ENCODE peak calls at places on chromosomes 1 and 21, in seven cellular contexts. One of them, this sample, is unnamed.

GRCh38 chr1:77303387-77303786 is 21.6 kb downstream of the AK5 start:
- DNase-seq in left kidney: no peak
- DNase-seq in stimulated activated CD4-positive, alpha-beta T cell treated with anti-CD3 and anti-CD28 coated beads, Interleukin-2, amount 100 ng/mL, for 48 hours: no peak
- DNase-seq in hepatocyte: no peak
- DNase-seq in GM03348: no peak
- DNase-seq in stimulated activated effector memory CD8-positive, alpha-beta T cell treated with anti-CD3 and anti-CD28 coated beads, Interleukin-12 subunit alpha, Interleukin-12 subunit beta, amount 100 ng/mL, for 72 hours: no peak
- DNase-seq in EH: no peak
- DNase-seq in this sample: no peak

GRCh38 chr21:32717851-32718316 is 9.9 kb downstream of the SYNJ1 start:
- DNase-seq in stimulated activated CD4-positive, alpha-beta T cell treated with anti-CD3 and anti-CD28 coated beads, Interleukin-2, amount 100 ng/mL, for 48 hours: no peak
- DNase-seq in GM03348: no peak
- DNase-seq in stimulated activated effector memory CD8-positive, alpha-beta T cell treated with anti-CD3 and anti-CD28 coated beads, Interleukin-12 subunit alpha, Interleukin-12 subunit beta, amount 100 ng/mL, for 72 hours: no peak
- DNase-seq in hepatocyte: no peak
- DNase-seq in left kidney: no peak
- DNase-seq in EH: peak
- DNase-seq in this sample: no peak

GRCh38 chr1:225711236-225711937 is 58.5 kb upstream of the ENAH start:
- DNase-seq in stimulated activated CD4-positive, alpha-beta T cell treated with anti-CD3 and anti-CD28 coated beads, Interleukin-2, amount 100 ng/mL, for 48 hours: no peak
- DNase-seq in stimulated activated effector memory CD8-positive, alpha-beta T cell treated with anti-CD3 and anti-CD28 coated beads, Interleukin-12 subunit alpha, Interleukin-12 subunit beta, amount 100 ng/mL, for 72 hours: no peak
- DNase-seq in left kidney: no peak
- DNase-seq in EH: peak
- DNase-seq in GM03348: no peak
- DNase-seq in hepatocyte: peak
- DNase-seq in this sample: no peak

GRCh38 chr1:198929961-198930599 is 291.2 kb downstream of the PTPRC start:
- DNase-seq in stimulated activated effector memory CD8-positive, alpha-beta T cell treated with anti-CD3 and anti-CD28 coated beads, Interleukin-12 subunit alpha, Interleukin-12 subunit beta, amount 100 ng/mL, for 72 hours: no peak
- DNase-seq in hepatocyte: peak
- DNase-seq in EH: peak
- DNase-seq in GM03348: no peak
- DNase-seq in stimulated activated CD4-positive, alpha-beta T cell treated with anti-CD3 and anti-CD28 coated beads, Interleukin-2, amount 100 ng/mL, for 48 hours: no peak
- DNase-seq in left kidney: peak
- DNase-seq in this sample: no peak

GRCh38 chr1:227437495-227438008 is 119.3 kb upstream of the CDC42BPA start:
- DNase-seq in GM03348: peak
- DNase-seq in EH: peak
- DNase-seq in stimulated activated CD4-positive, alpha-beta T cell treated with anti-CD3 and anti-CD28 coated beads, Interleukin-2, amount 100 ng/mL, for 48 hours: no peak
- DNase-seq in stimulated activated effector memory CD8-positive, alpha-beta T cell treated with anti-CD3 and anti-CD28 coated beads, Interleukin-12 subunit alpha, Interleukin-12 subunit beta, amount 100 ng/mL, for 72 hours: no peak
- DNase-seq in hepatocyte: peak
- DNase-seq in left kidney: peak
- DNase-seq in this sample: no peak

GRCh38 chr21:28104346-28104745 is 888.3 kb downstream of the LTN1 start:
- DNase-seq in EH: no peak
- DNase-seq in hepatocyte: no peak
- DNase-seq in stimulated activated effector memory CD8-positive, alpha-beta T cell treated with anti-CD3 and anti-CD28 coated beads, Interleukin-12 subunit alpha, Interleukin-12 subunit beta, amount 100 ng/mL, for 72 hours: no peak
- DNase-seq in GM03348: no peak
- DNase-seq in left kidney: peak
- DNase-seq in stimulated activated CD4-positive, alpha-beta T cell treated with anti-CD3 and anti-CD28 coated beads, Interleukin-2, amount 100 ng/mL, for 48 hours: no peak
- DNase-seq in this sample: no peak

GRCh38 chr21:21002137-21002536 is 3.9 kb downstream of the NCAM2 start:
- DNase-seq in GM03348: no peak
- DNase-seq in stimulated activated effector memory CD8-positive, alpha-beta T cell treated with anti-CD3 and anti-CD28 coated beads, Interleukin-12 subunit alpha, Interleukin-12 subunit beta, amount 100 ng/mL, for 72 hours: no peak
- DNase-seq in stimulated activated CD4-positive, alpha-beta T cell treated with anti-CD3 and anti-CD28 coated beads, Interleukin-2, amount 100 ng/mL, for 48 hours: no peak
- DNase-seq in left kidney: no peak
- DNase-seq in EH: no peak
- DNase-seq in hepatocyte: no peak
- DNase-seq in this sample: no peak

GRCh38 chr1:206538086-206538781 is 30.9 kb downstream of the RASSF5 start:
- DNase-seq in GM03348: no peak
- DNase-seq in left kidney: no peak
- DNase-seq in stimulated activated CD4-positive, alpha-beta T cell treated with anti-CD3 and anti-CD28 coated beads, Interleukin-2, amount 100 ng/mL, for 48 hours: no peak
- DNase-seq in stimulated activated effector memory CD8-positive, alpha-beta T cell treated with anti-CD3 and anti-CD28 coated beads, Interleukin-12 subunit alpha, Interleukin-12 subunit beta, amount 100 ng/mL, for 72 hours: no peak
- DNase-seq in EH: peak
- DNase-seq in hepatocyte: no peak
- DNase-seq in this sample: no peak

GRCh38 chr1:8021676-8022266 is 4.3 kb downstream of the ERRFI1 start:
- DNase-seq in stimulated activated effector memory CD8-positive, alpha-beta T cell treated with anti-CD3 and anti-CD28 coated beads, Interleukin-12 subunit alpha, Interleukin-12 subunit beta, amount 100 ng/mL, for 72 hours: no peak
- DNase-seq in stimulated activated CD4-positive, alpha-beta T cell treated with anti-CD3 and anti-CD28 coated beads, Interleukin-2, amount 100 ng/mL, for 48 hours: no peak
- DNase-seq in left kidney: no peak
- DNase-seq in GM03348: no peak
- DNase-seq in EH: no peak
- DNase-seq in hepatocyte: no peak
- DNase-seq in this sample: no peak